ENCODE peak calls at places on chromosomes 7 and 10, in four cellular contexts. V, H, N and J are unnamed samples.

GRCh38 chr10:25047902-25048301 is 31.5 kb downstream of the THNSL1 start:
- DNase-seq in V (no peak), H (peak; percentile 89), N (no peak), J (no peak)

GRCh38 chr7:149771199-149771636 is 2.2 kb downstream of the ZNF467 start:
- DNase-seq in V (peak; percentile 47), H (no peak), N (no peak), J (no peak)

GRCh38 chr7:143936087-143937009 is 1.3 kb downstream of the OR2F2 start:
- DNase-seq in V (no peak), H (no peak), N (no peak), J (no peak)

GRCh38 chr10:5494611-5495010 is 4.8 kb downstream of the CALML5 start:
- DNase-seq in V (no peak), H (no peak), N (no peak), J (no peak)

GRCh38 chr7:54349259-54349658 is 192.9 kb upstream of the VSTM2A start:
- DNase-seq in V (no peak), H (peak; percentile 77), N (no peak), J (no peak)

GRCh38 chr10:120188950-120189349 is 268.1 kb upstream of the PLPP4 start:
- DNase-seq in V (no peak), H (no peak), N (no peak), J (no peak)

GRCh38 chr7:138554674-138555073 is 94.6 kb downstream of the TRIM24 start:
- DNase-seq in V (no peak), H (no peak), N (no peak), J (no peak)

GRCh38 chr10:90031776-90032175 is 330.4 kb downstream of the KIF20B start:
- DNase-seq in V (no peak), H (no peak), N (no peak), J (no peak)

GRCh38 chr7:96998765-96999164 is 6.6 kb upstream of the DLX6 start:
- DNase-seq in V (no peak), H (no peak), N (no peak), J (no peak)

GRCh38 chr10:51907342-51907741 is 207.9 kb upstream of the CSTF2T start:
- DNase-seq in V (no peak), H (no peak), N (no peak), J (no peak)

DNA sequence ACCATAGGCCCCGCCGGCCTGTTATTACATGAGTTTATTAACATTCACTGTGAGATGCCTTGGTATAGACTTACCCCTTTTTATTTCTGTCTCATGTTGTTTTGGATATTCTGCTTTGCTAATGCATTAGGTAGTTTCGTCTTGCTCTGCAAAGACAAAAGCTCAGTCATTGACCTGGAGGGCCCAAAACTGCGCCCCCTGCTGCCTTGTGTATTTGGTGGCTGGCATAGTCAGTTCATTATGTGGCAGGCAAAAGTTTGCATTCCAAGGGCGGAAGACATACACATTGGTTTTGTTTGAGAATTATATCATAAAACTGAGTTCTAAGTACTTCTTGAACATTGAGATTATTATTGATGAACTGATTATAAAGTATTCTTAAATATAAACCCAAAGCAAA is 372.5 kb downstream of the SDK1 start:
- DNase-seq in V (peak; percentile 33), H (peak; percentile 13), N (peak; percentile 55), J (no peak)
- TF ChIP-seq CTCF in V (no peak), H (peak; percentile 34), N (peak; percentile 20), J (peak; percentile 41)

GRCh38 chr7:141074997-141075396 is 1.1 kb downstream of the TMEM178B start:
- DNase-seq in V (no peak), H (no peak), N (no peak), J (no peak)
- H3K4me3 ChIP-seq in V (peak overlapping the region; percentile 60), H (no peak overlapping the region), N (no peak overlapping the region), J (no peak overlapping the region)

DNA sequence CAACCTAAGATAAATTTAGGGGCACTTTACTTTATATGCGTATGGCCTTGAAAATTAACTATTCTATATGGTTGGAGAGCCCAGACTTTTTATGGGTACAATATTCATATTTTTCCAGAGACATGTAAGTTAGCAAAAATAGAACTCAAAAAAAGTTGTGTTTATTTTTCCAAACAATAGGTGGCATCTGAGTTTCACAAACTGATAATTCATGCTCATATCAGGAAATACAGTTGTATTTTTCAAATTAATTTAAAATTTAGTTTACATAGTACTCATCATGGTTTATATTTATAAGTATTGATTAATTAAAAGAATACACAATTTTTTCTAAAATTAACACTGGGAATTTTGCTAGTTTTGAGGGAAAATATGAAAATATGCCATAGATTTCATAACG is 34.6 kb downstream of the ANKRD7 start:
- DNase-seq in V (no peak), H (peak; percentile 20), N (no peak), J (no peak)
- TF ChIP-seq CTCF in V (no peak), H (no peak), N (no peak), J (no peak)

GRCh38 chr7:121313793-121314676 is 14.8 kb upstream of the WNT16 start:
- DNase-seq in V (no peak), H (peak; percentile 18), N (peak; percentile 32), J (peak; percentile 50)

DNA sequence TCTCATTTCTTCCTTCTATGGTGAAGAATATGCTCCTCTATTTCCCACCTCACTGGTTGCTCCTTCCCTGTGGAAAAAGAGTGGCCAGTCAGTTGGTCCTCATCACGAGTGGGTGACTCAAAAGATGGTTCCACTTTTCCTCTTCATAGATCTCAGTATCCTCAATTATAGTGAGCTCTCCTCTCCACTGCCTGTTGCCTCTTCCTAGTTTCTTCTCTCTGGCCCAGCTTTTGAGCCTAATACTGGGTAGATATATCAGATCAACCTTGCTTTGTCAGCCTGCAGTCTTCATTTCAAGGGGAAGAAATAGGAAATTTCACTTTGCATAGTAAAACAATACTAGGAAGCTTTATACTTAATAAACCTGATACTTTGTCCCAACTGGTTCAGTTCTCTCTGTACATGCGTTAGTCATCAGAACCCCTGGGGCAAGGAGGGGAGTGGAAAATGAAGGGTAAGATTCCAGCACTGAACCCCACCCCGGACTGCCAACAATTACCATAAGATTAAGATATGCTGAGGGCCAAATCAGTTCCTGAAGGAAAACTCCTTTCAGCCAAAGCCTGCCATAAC is 15.5 kb upstream of the WNT16 start:
- DNase-seq in V (no peak), H (peak; percentile 82), N (peak; percentile 22), J (no peak)
- H3K4me3 ChIP-seq in V (no peak overlapping the region), H (no peak overlapping the region), N (no peak overlapping the region), J (no peak overlapping the region)

GRCh38 chr7:35430547-35431153 is 176.8 kb upstream of the TBX20 start:
- DNase-seq in V (no peak), H (no peak), N (no peak), J (no peak)
- TF ChIP-seq CTCF in V (no peak), H (peak; percentile 25), N (no peak), J (peak; percentile 65)